ENCODE peak calls at places on chromosomes 13 and 19, in five cellular contexts. C is fibroblast of the aortic adventitia; D is foreskin keratinocyte; E is AG04450; S is activated CD8-positive, alpha-beta T cell treated with anti-CD3 and anti-CD28 coated beads for 36 hours. A is an unnamed sample.
A peak's percentile ranks its signal among the peaks of the same experiment; 100 is the strongest.

GRCh38 chr13:60720590-60720989 is 323.6 kb downstream of the TDRD3 start:
- DNase-seq in C (no peak), D (no peak), E (no peak), S (no peak), A (no peak)

GRCh38 chr13:106680796-106681482 is 113.0 kb upstream of the ARGLU1 start:
- DNase-seq in C (no peak), D (no peak), E (no peak), S (no peak), A (no peak)

GRCh38 chr19:50998686-50999085 is 2.7 kb downstream of the KLK8 start:
- DNase-seq in C (no peak), D (no peak), E (no peak), S (no peak), A (no peak)

GRCh38 chr13:92896842-92897241 is 329.8 kb upstream of the GPC6 start:
- DNase-seq in C (peak; percentile 39), D (peak; percentile 34), E (no peak), S (no peak), A (no peak)

GRCh38 chr19:3210347-3211017 is 14.0 kb upstream of the CELF5 start:
- DNase-seq in C (peak; percentile 9), D (no peak), E (no peak), S (peak; percentile 84), A (peak; percentile 65)

GRCh38 chr13:71625694-71626093 is 241.3 kb downstream of the DACH1 start:
- DNase-seq in C (peak; percentile 4), D (no peak), E (peak; percentile 59), S (no peak), A (no peak)

GRCh38 chr13:62119739-62120700 is 704.4 kb upstream of the PCDH20 start:
- DNase-seq in C (peak; percentile 2), D (no peak), E (no peak), S (no peak), A (no peak)

GRCh38 chr13:97211357-97211756 is 10.8 kb upstream of the MBNL2 start:
- DNase-seq in C (no peak), D (no peak), E (no peak), S (no peak), A (no peak)

GRCh38 chr19:50214699-50215543 is 11.5 kb downstream of the MYH14 start:
- DNase-seq in C (no peak), D (no peak), E (no peak), S (no peak), A (no peak)

GRCh38 chr13:50466554-50466953 is 376.9 kb downstream of the DLEU7 start:
- DNase-seq in C (no peak), D (no peak), E (no peak), S (no peak), A (no peak)

GRCh38 chr19:7500811-7501450 is 12.1 kb upstream of the PEX11G start:
- DNase-seq in C (no peak), D (peak; percentile 30), E (no peak), S (peak; percentile 74), A (no peak)

GRCh38 chr19:51251453-51251790 is 542 bp downstream of the SIGLECL1 start:
- DNase-seq in C (no peak), D (no peak), E (no peak), S (no peak), A (no peak)

GRCh38 chr19:46133777-46134231 is 9.3 kb upstream of the IGFL3 start:
- DNase-seq in C (no peak), D (no peak), E (no peak), S (no peak), A (no peak)

GRCh38 chr13:73704587-73704986 is 429.6 kb downstream of the KLF12 start:
- DNase-seq in C (no peak), D (peak; percentile 11), E (no peak), S (no peak), A (no peak)

A was measured in naive thymus-derived CD8-positive, alpha-beta T cell.